ENCODE peak calls at places on chromosome 9, in eight cellular contexts. K, E, M, Q, S, P, C and I are unnamed samples. For H3K27me3 and H3K36me3, the result is how much of the 10 kb centered on the place peaks cover.

GRCh38 chr9:101481296-101481695 is 45.7 kb upstream of the ALDOB start:
- DNase-seq in K (no peak), E (no peak), M (no peak), Q (no peak), S (no peak), P (no peak), C (no peak), I (no peak)

GRCh38 chr9:95091971-95092320 is 225.6 kb downstream of the FANCC start:
- DNase-seq in K (peak), E (no peak), M (no peak), Q (no peak), S (peak), P (no peak), C (no peak), I (no peak)

GRCh38 chr9:78074385-78075291 is 43.0 kb upstream of the GNAQ start:
- DNase-seq in K (no peak), E (no peak), M (no peak), Q (no peak), S (no peak), P (no peak), C (no peak), I (no peak)

GRCh38 chr9:89888677-89889076 is 283.9 kb downstream of the GADD45G start:
- DNase-seq in K (no peak), E (no peak), M (no peak), Q (no peak), S (no peak), P (no peak), C (no peak), I (no peak)

GRCh38 chr9:105416840-105417239 is 31.0 kb upstream of the FSD1L start:
- DNase-seq in K (no peak), E (no peak), M (no peak), Q (no peak), S (no peak), P (no peak), C (no peak), I (no peak)

GRCh38 chr9:133844876-133845658 is 106.9 kb upstream of the SARDH start:
- DNase-seq in K (no peak), E (peak), M (no peak), Q (peak), S (no peak), P (peak), C (no peak), I (peak)

GRCh38 chr9:76620586-76620985 is 143.7 kb upstream of the PCA3 start:
- DNase-seq in K (no peak), E (no peak), M (no peak), Q (no peak), S (no peak), P (no peak), C (no peak), I (no peak)

GRCh38 chr9:13587581-13587980 is 308.1 kb upstream of the MPDZ start:
- DNase-seq in K (no peak), E (no peak), M (no peak), Q (no peak), S (no peak), P (no peak), C (no peak), I (no peak)

GRCh38 chr9:133735415-133735775 is 2.8 kb downstream of the SARDH start:
- DNase-seq in K (peak), E (no peak), M (no peak), Q (no peak), S (no peak), P (peak), C (no peak), I (no peak)

GRCh38 chr9:78900500-78900899 is 603.6 kb downstream of the PSAT1 start:
- DNase-seq in K (no peak), E (no peak), M (no peak), Q (no peak), S (no peak), P (no peak), C (no peak), I (no peak)

GRCh38 chr9:131677445-131678180 is 62.3 kb downstream of the RAPGEF1 start:
- DNase-seq in K (no peak), E (no peak), M (no peak), Q (no peak), S (peak), P (no peak), C (no peak), I (no peak)

GRCh38 chr9:130217838-130218237 is 45.6 kb downstream of the NCS1 start:
- DNase-seq in K (no peak), E (no peak), M (no peak), Q (no peak), S (no peak), P (no peak), C (no peak), I (no peak)

GRCh38 chr9:130225071-130225470 is 40.5 kb upstream of the HMCN2 start:
- DNase-seq in K (no peak), E (no peak), M (no peak), Q (no peak), S (no peak), P (no peak), C (no peak), I (no peak)

GRCh38 chr9:130219661-130220081 is 45.9 kb upstream of the HMCN2 start:
- DNase-seq in K (peak), E (no peak), M (no peak), Q (no peak), S (no peak), P (no peak), C (no peak), I (no peak)

GRCh38 chr9:130222833-130223232 is 42.7 kb upstream of the HMCN2 start:
- DNase-seq in K (no peak), E (no peak), M (no peak), Q (no peak), S (no peak), P (no peak), C (no peak), I (no peak)

GRCh38 chr9:130220351-130220750 is 45.2 kb upstream of the HMCN2 start:
- DNase-seq in K (peak), E (peak), M (peak), Q (no peak), S (peak), P (no peak), C (no peak), I (no peak)
- H3K27ac ChIP-seq in K (no peak), E (peak), M (peak), Q (no peak), S (peak), P (no peak), C (no peak), I (no peak)

GRCh38 chr9:109555215-109555614 is 57.1 kb upstream of the PTPN3 start:
- DNase-seq in K (no peak), E (no peak), M (no peak), Q (no peak), S (no peak), P (no peak), C (no peak), I (no peak)

GRCh38 chr9:109558718-109559151 is 60.6 kb upstream of the PTPN3 start:
- DNase-seq in K (no peak), E (no peak), M (no peak), Q (peak), S (no peak), P (peak), C (no peak), I (no peak)

GRCh38 chr9:109557481-109557880 is 59.4 kb upstream of the PTPN3 start:
- DNase-seq in K (no peak), E (no peak), M (no peak), Q (no peak), S (no peak), P (no peak), C (no peak), I (no peak)

GRCh38 chr9:109556061-109556460 is 58.0 kb upstream of the PTPN3 start:
- DNase-seq in K (peak), E (no peak), M (peak), Q (no peak), S (no peak), P (no peak), C (no peak), I (peak)

GRCh38 chr9:109556786-109557185 is 58.7 kb upstream of the PTPN3 start:
- DNase-seq in K (no peak), E (no peak), M (no peak), Q (no peak), S (no peak), P (no peak), C (no peak), I (no peak)
- H3K27me3 ChIP-seq in K (under half), E (under half), M (under half), Q (under half), S (under half), P (under half), C (under half), I (under half)

GRCh38 chr9:86329649-86330048 is 24.6 kb downstream of the TUT7 start:
- DNase-seq in K (no peak), E (no peak), M (no peak), Q (no peak), S (no peak), P (no peak), C (no peak), I (no peak)
- H3K36me3 ChIP-seq in K (under half), E (under half), M (under half), Q (under half), S (under half), P (under half), C (half or more), I (under half)

DNA sequence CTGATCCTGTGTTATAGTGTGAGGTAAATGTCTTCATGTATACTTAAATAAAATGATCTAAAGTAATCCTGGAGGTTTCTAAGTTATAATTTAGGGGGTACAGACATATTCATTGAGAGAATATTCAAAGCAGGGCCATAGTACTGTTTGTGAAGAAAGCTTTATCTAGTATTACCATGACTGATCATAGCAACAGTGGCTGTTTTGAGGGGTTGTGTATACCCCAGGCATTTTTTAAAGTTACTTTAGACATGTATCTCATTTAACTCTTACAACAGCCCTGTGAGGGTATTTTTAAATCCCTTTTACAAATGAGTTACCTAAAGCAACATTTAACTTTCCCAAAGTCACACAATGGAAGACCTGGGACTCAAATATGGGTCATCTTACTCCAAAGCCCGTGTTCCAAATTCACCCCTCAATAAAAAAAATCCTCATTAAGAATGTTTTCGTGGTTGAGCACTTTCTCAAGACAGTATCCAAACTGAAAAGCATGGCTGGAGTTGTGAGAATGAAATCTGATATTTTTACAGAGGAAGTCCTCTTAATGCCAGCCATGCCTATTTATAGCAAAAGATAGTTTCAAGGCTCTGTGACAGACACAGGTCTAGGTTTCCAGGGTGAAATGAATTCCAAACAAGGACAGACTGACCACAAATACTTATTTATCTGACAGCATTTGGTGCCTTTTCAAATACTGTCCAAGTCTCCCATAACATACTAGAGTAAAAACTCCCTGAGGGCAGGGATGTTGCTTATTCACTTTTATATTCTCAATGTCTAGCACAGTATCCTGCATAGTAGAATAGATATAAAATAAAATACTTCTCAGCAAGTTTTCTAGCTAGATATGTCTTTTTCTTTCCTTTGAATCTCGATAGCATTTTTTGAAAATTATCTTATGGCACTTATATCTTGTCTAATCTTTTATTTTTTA is 10.4 kb downstream of the STOM start:
- DNase-seq in K (no peak), E (no peak), M (no peak), Q (no peak), S (no peak), P (no peak), C (no peak), I (no peak)
- H3K27ac ChIP-seq in K (no peak), E (peak), M (no peak), Q (no peak), S (peak), P (no peak), C (peak), I (peak)

DNA sequence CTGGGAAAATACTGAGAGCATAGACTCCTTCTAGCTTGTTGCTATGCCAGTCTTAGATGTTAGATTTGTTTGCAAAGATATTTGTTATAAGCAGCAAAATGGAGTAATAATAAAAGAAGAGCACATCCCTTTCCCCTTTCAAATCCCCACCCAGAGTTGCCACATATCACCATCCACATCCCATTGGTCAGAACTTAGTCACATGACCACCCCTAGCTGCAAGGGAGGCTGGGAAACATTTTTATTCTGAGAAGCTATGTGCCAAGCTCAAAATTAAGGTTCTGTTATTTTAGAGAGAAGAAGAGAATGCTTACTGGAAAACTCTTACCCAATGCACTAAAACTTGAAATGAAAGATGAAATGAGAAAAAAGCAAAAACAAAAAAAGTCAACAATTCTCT is 193.9 kb upstream of the MVB12B start:
- DNase-seq in K (no peak), E (no peak), M (no peak), Q (no peak), S (no peak), P (no peak), C (no peak), I (no peak)
- H3K27me3 ChIP-seq in K (under half), E (under half), M (under half), Q (under half), S (under half), P (under half), C (under half), I (under half)

DNA sequence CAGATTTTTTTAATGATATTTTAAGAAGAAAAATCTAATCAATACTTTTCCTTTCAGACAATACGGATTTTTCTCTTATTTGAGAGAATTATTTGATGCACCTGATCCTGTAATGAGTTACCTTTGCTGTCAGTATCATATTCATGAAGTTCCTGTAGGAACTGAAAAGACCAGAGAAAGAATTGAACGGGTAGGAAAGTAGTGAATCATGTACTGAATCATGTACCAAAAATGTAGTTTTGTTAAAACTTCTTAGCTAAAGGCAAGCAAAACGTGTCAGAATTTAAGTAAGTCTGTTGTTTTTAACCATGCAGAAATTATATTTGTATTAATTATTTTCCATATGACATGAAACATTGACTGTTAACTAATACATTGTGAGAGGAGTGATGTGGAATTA is 56.6 kb downstream of the SMC5 start:
- DNase-seq in K (no peak), E (no peak), M (no peak), Q (no peak), S (no peak), P (no peak), C (no peak), I (no peak)
- H3K36me3 ChIP-seq in K (under half), E (under half), M (under half), Q (under half), S (under half), P (under half), C (half or more), I (under half)

GRCh38 chr9:137670391-137671195 is 51.8 kb downstream of the EHMT1 start:
- DNase-seq in K (peak), E (no peak), M (peak), Q (peak), S (peak), P (peak), C (no peak), I (peak)
- H3K27ac ChIP-seq in K (no peak), E (no peak), M (peak), Q (no peak), S (peak), P (no peak), C (no peak), I (no peak)